ENCODE peak calls at places on chromosome 10, in seven cellular contexts. V is upper lobe of right lung; U is NCI-H524; I is HL-60; K is non-pigmented ciliary epithelial cell; J is central memory CD4-positive, alpha-beta T cell; S is NCI-H2081. H is an unnamed sample.

GRCh38 chr10:113221756-113222168 is 271.7 kb downstream of the TCF7L2 start:
- DNase-seq in V (no peak), U (peak), I (no peak), K (no peak), J (no peak), S (no peak), H (peak)

GRCh38 chr10:86299562-86299961 is 67.0 kb downstream of the GRID1 start:
- DNase-seq in V (no peak), U (no peak), I (no peak), K (no peak), J (no peak), S (no peak), H (no peak)

GRCh38 chr10:119705434-119705831 is 20.4 kb upstream of the INPP5F start:
- DNase-seq in V (no peak), U (no peak), I (no peak), K (no peak), J (no peak), S (no peak), H (no peak)

GRCh38 chr10:53223846-53224245 is 451.3 kb upstream of the MBL2 start:
- DNase-seq in V (no peak), U (no peak), I (no peak), K (no peak), J (no peak), S (peak), H (no peak)

GRCh38 chr10:122204691-122205489 is 66.2 kb upstream of the BTBD16 start:
- DNase-seq in V (no peak), U (peak), I (no peak), K (no peak), J (no peak), S (no peak), H (no peak)

GRCh38 chr10:127576751-127577161 is 27.6 kb downstream of the NPS start:
- DNase-seq in V (no peak), U (peak), I (no peak), K (no peak), J (no peak), S (no peak), H (no peak)

GRCh38 chr10:124182088-124182541 is 88.7 kb upstream of the CHST15 start:
- DNase-seq in V (no peak), U (no peak), I (no peak), K (no peak), J (no peak), S (no peak), H (no peak)

GRCh38 chr10:69486922-69487730 is 35.9 kb downstream of the TSPAN15 start:
- DNase-seq in V (no peak), U (no peak), I (no peak), K (no peak), J (no peak), S (no peak), H (no peak)

GRCh38 chr10:128087884-128088695 is 38.1 kb downstream of the MKI67 start:
- DNase-seq in V (no peak), U (peak), I (no peak), K (no peak), J (no peak), S (no peak), H (peak)